ENCODE peak calls at places on chromosome 13, in seven cellular contexts. C, E, J, Y, B, M and K are unnamed samples.

GRCh38 chr13:31756346-31756745 is 17.0 kb downstream of the RXFP2 start:
- DNase-seq in C (no peak), E (no peak), J (peak; percentile 94), Y (no peak), B (no peak), M (no peak), K (no peak)

GRCh38 chr13:109568273-109568900 is 218.0 kb downstream of the IRS2 start:
- DNase-seq in C (no peak), E (no peak), J (no peak), Y (no peak), B (no peak), M (no peak), K (no peak)

GRCh38 chr13:47549219-47549752 is 451.8 kb downstream of the SUCLA2 start:
- DNase-seq in C (no peak), E (no peak), J (no peak), Y (no peak), B (no peak), M (no peak), K (no peak)

GRCh38 chr13:98239156-98240076 is 62.3 kb upstream of the RNF113B start:
- DNase-seq in C (no peak), E (no peak), J (no peak), Y (no peak), B (no peak), M (no peak), K (no peak)

GRCh38 chr13:114101325-114101821 is 31.1 kb downstream of the RASA3 start:
- DNase-seq in C (no peak), E (no peak), J (no peak), Y (peak; percentile 80), B (peak; percentile 44), M (peak; percentile 73), K (no peak)

GRCh38 chr13:42610623-42611022 is 36.7 kb downstream of the TNFSF11 start:
- DNase-seq in C (no peak), E (no peak), J (no peak), Y (no peak), B (no peak), M (no peak), K (no peak)

GRCh38 chr13:50030315-50030714 is 15.1 kb downstream of the KCNRG start:
- DNase-seq in C (no peak), E (no peak), J (peak; percentile 29), Y (no peak), B (no peak), M (no peak), K (no peak)

GRCh38 chr13:99153219-99153618 is 47.4 kb upstream of the UBAC2 start:
- DNase-seq in C (no peak), E (no peak), J (no peak), Y (no peak), B (no peak), M (no peak), K (no peak)

GRCh38 chr13:21218351-21219043 is 42.0 kb downstream of the MRPL57 start:
- DNase-seq in C (no peak), E (no peak), J (no peak), Y (no peak), B (no peak), M (no peak), K (no peak)

GRCh38 chr13:33076451-33076992 is 60.3 kb downstream of the KL start:
- DNase-seq in C (no peak), E (no peak), J (no peak), Y (peak; percentile 47), B (no peak), M (no peak), K (no peak)

GRCh38 chr13:99074693-99075092 is 96.8 kb upstream of the DOCK9 start:
- DNase-seq in C (no peak), E (no peak), J (no peak), Y (no peak), B (no peak), M (no peak), K (no peak)

GRCh38 chr13:31236211-31236786 is 36.5 kb downstream of the B3GLCT start:
- DNase-seq in C (no peak), E (no peak), J (peak; percentile 54), Y (no peak), B (no peak), M (no peak), K (no peak)

GRCh38 chr13:77136902-77137420 is 110.0 kb upstream of the FBXL3 start:
- DNase-seq in C (no peak), E (no peak), J (peak; percentile 95), Y (no peak), B (no peak), M (no peak), K (no peak)

GRCh38 chr13:99357149-99357596 is 50.0 kb upstream of the GPR183 start:
- DNase-seq in C (peak; percentile 37), E (no peak), J (peak; percentile 91), Y (no peak), B (no peak), M (no peak), K (no peak)

GRCh38 chr13:21219044-21219381 is 42.6 kb downstream of the MRPL57 start:
- DNase-seq in C (no peak), E (no peak), J (no peak), Y (no peak), B (no peak), M (no peak), K (no peak)

GRCh38 chr13:112990783-112991182 is 21.8 kb downstream of the MCF2L start:
- DNase-seq in C (no peak), E (no peak), J (no peak), Y (peak; percentile 13), B (no peak), M (no peak), K (no peak)

GRCh38 chr13:94435604-94436226 is 43.8 kb downstream of the DCT start:
- DNase-seq in C (no peak), E (no peak), J (peak; percentile 58), Y (no peak), B (no peak), M (no peak), K (no peak)

GRCh38 chr13:29679357-29680050 is 84.0 kb upstream of the SLC7A1 start:
- DNase-seq in C (no peak), E (no peak), J (no peak), Y (peak; percentile 73), B (peak; percentile 52), M (peak; percentile 75), K (peak; percentile 70)

GRCh38 chr13:36848228-36848982 is 29.4 kb downstream of the RFXAP start:
- DNase-seq in C (no peak), E (no peak), J (peak; percentile 19), Y (no peak), B (no peak), M (no peak), K (no peak)

GRCh38 chr13:45086484-45086883 is 33.8 kb upstream of the GTF2F2 start:
- DNase-seq in C (no peak), E (no peak), J (peak; percentile 55), Y (no peak), B (no peak), M (no peak), K (no peak)
- H3K9me3 ChIP-seq in C (no peaks in the 10 kb centered on the region), E (no peaks in the 10 kb centered on the region), J (no peaks in the 10 kb centered on the region), Y (no peaks in the 10 kb centered on the region), B (no peaks in the 10 kb centered on the region), M (no peaks in the 10 kb centered on the region), K (no peaks in the 10 kb centered on the region)

GRCh38 chr13:83536153-83536552 is 346.1 kb downstream of the SLITRK1 start:
- DNase-seq in C (no peak), E (no peak), J (no peak), Y (no peak), B (no peak), M (no peak), K (no peak)
- H3K9me3 ChIP-seq in C (no peaks in the 10 kb centered on the region), E (peaks cover 3% of the 10 kb centered on the region), J (peaks cover 2% of the 10 kb centered on the region), Y (peaks cover 2% of the 10 kb centered on the region), B (no peaks in the 10 kb centered on the region), M (no peaks in the 10 kb centered on the region), K (peaks cover 3% of the 10 kb centered on the region)

GRCh38 chr13:82900453-82900852 is 981.8 kb downstream of the SLITRK1 start:
- DNase-seq in C (no peak), E (no peak), J (no peak), Y (no peak), B (no peak), M (no peak), K (no peak)

GRCh38 chr13:82905071-82905470 is 977.2 kb downstream of the SLITRK1 start:
- DNase-seq in C (no peak), E (no peak), J (no peak), Y (no peak), B (no peak), M (no peak), K (no peak)
- H3K9me3 ChIP-seq in C (no peaks in the 10 kb centered on the region), E (no peaks in the 10 kb centered on the region), J (no peaks in the 10 kb centered on the region), Y (no peaks in the 10 kb centered on the region), B (no peaks in the 10 kb centered on the region), M (no peaks in the 10 kb centered on the region), K (no peaks in the 10 kb centered on the region)

GRCh38 chr13:39284801-39285388 is 246.6 kb downstream of the NHLRC3 start:
- DNase-seq in C (no peak), E (no peak), J (peak; percentile 1), Y (no peak), B (no peak), M (no peak), K (no peak)
- H3K9me3 ChIP-seq in C (no peaks in the 10 kb centered on the region), E (peaks cover 6% of the 10 kb centered on the region), J (no peaks in the 10 kb centered on the region), Y (no peaks in the 10 kb centered on the region), B (no peaks in the 10 kb centered on the region), M (no peaks in the 10 kb centered on the region), K (no peaks in the 10 kb centered on the region)

GRCh38 chr13:110963554-110963970 is 48.7 kb upstream of the ANKRD10 start:
- DNase-seq in C (no peak), E (no peak), J (no peak), Y (no peak), B (no peak), M (no peak), K (no peak)

GRCh38 chr13:110961959-110962358 is 47.1 kb upstream of the ANKRD10 start:
- DNase-seq in C (no peak), E (no peak), J (no peak), Y (no peak), B (no peak), M (no peak), K (no peak)

GRCh38 chr13:110960219-110960618 is 45.4 kb upstream of the ANKRD10 start:
- DNase-seq in C (no peak), E (no peak), J (no peak), Y (no peak), B (no peak), M (no peak), K (no peak)

GRCh38 chr13:110965038-110965754 is 50.3 kb upstream of the ANKRD10 start:
- DNase-seq in C (no peak), E (no peak), J (peak; percentile 89), Y (no peak), B (no peak), M (no peak), K (no peak)

GRCh38 chr13:110965755-110966134 is 50.9 kb upstream of the ANKRD10 start:
- DNase-seq in C (no peak), E (no peak), J (no peak), Y (no peak), B (no peak), M (no peak), K (no peak)
- H3K9me3 ChIP-seq in C (peaks cover 6% of the 10 kb centered on the region), E (peaks cover 9% of the 10 kb centered on the region), J (peaks cover 5% of the 10 kb centered on the region), Y (peaks cover 5% of the 10 kb centered on the region), B (no peaks in the 10 kb centered on the region), M (peaks cover 4% of the 10 kb centered on the region), K (peaks cover 33% of the 10 kb centered on the region)

GRCh38 chr13:52975969-52976368 is 52.6 kb upstream of the OLFM4 start:
- DNase-seq in C (no peak), E (no peak), J (no peak), Y (no peak), B (no peak), M (no peak), K (no peak)
- H3K9me3 ChIP-seq in C (no peaks in the 10 kb centered on the region), E (no peaks in the 10 kb centered on the region), J (peaks cover 2% of the 10 kb centered on the region), Y (no peaks in the 10 kb centered on the region), B (no peaks in the 10 kb centered on the region), M (no peaks in the 10 kb centered on the region), K (no peaks in the 10 kb centered on the region)

GRCh38 chr13:110964229-110965037 is 49.6 kb upstream of the ANKRD10 start:
- DNase-seq in C (no peak), E (no peak), J (no peak), Y (no peak), B (no peak), M (no peak), K (no peak)
- H3K9me3 ChIP-seq in C (peaks cover 6% of the 10 kb centered on the region), E (peaks cover 9% of the 10 kb centered on the region), J (peaks cover 5% of the 10 kb centered on the region), Y (peaks cover 5% of the 10 kb centered on the region), B (no peaks in the 10 kb centered on the region), M (peaks cover 4% of the 10 kb centered on the region), K (peaks cover 9% of the 10 kb centered on the region)